ENCODE peak calls at places on chromosomes 7 and 10, in nine cellular contexts. One of them, this sample, is unnamed.

GRCh38 chr10:30550967-30551815 is 78.4 kb downstream of the LYZL2 start:
- DNase-seq in D341Med: no peak
- DNase-seq in erythroblast: no peak
- DNase-seq in ACHN: no peak
- DNase-seq in amniotic stem cell: no peak
- DNase-seq in stimulated activated CD8-positive, alpha-beta memory T cell treated with anti-CD3 and anti-CD28 coated beads, Interleukin-12 subunit alpha, Interleukin-12 subunit beta, amount 100 ng/mL, for 4 hours: no peak
- DNase-seq in cerebellar cortex: no peak
- DNase-seq in pons: no peak
- DNase-seq in BJ: no peak
- DNase-seq in this sample: no peak

GRCh38 chr7:112080974-112081373 is 125.2 kb downstream of the DOCK4 start:
- DNase-seq in D341Med: no peak
- DNase-seq in erythroblast: no peak
- DNase-seq in ACHN: peak
- DNase-seq in amniotic stem cell: no peak
- DNase-seq in stimulated activated CD8-positive, alpha-beta memory T cell treated with anti-CD3 and anti-CD28 coated beads, Interleukin-12 subunit alpha, Interleukin-12 subunit beta, amount 100 ng/mL, for 4 hours: no peak
- DNase-seq in cerebellar cortex: no peak
- DNase-seq in pons: peak
- DNase-seq in BJ: no peak
- DNase-seq in this sample: no peak

GRCh38 chr10:127907411-127908105 is 655 bp downstream of the PTPRE start:
- DNase-seq in D341Med: no peak
- DNase-seq in erythroblast: no peak
- DNase-seq in ACHN: peak
- DNase-seq in amniotic stem cell: no peak
- DNase-seq in stimulated activated CD8-positive, alpha-beta memory T cell treated with anti-CD3 and anti-CD28 coated beads, Interleukin-12 subunit alpha, Interleukin-12 subunit beta, amount 100 ng/mL, for 4 hours: no peak
- DNase-seq in cerebellar cortex: peak
- DNase-seq in pons: no peak
- DNase-seq in BJ: no peak
- DNase-seq in this sample: no peak

GRCh38 chr7:107463139-107464078 is 6.4 kb upstream of the GPR22 start:
- DNase-seq in D341Med: peak
- DNase-seq in erythroblast: peak
- DNase-seq in ACHN: peak
- DNase-seq in amniotic stem cell: peak
- DNase-seq in stimulated activated CD8-positive, alpha-beta memory T cell treated with anti-CD3 and anti-CD28 coated beads, Interleukin-12 subunit alpha, Interleukin-12 subunit beta, amount 100 ng/mL, for 4 hours: peak
- DNase-seq in cerebellar cortex: peak
- DNase-seq in pons: peak
- DNase-seq in BJ: no peak
- DNase-seq in this sample: peak

GRCh38 chr7:30927040-30927439 is 15.4 kb downstream of the AQP1 start:
- DNase-seq in D341Med: peak
- DNase-seq in erythroblast: no peak
- DNase-seq in ACHN: no peak
- DNase-seq in amniotic stem cell: no peak
- DNase-seq in stimulated activated CD8-positive, alpha-beta memory T cell treated with anti-CD3 and anti-CD28 coated beads, Interleukin-12 subunit alpha, Interleukin-12 subunit beta, amount 100 ng/mL, for 4 hours: no peak
- DNase-seq in cerebellar cortex: no peak
- DNase-seq in pons: no peak
- DNase-seq in BJ: no peak
- DNase-seq in this sample: no peak

GRCh38 chr10:3958472-3958996 is 173.5 kb upstream of the KLF6 start:
- DNase-seq in D341Med: no peak
- DNase-seq in erythroblast: no peak
- DNase-seq in ACHN: no peak
- DNase-seq in amniotic stem cell: no peak
- DNase-seq in stimulated activated CD8-positive, alpha-beta memory T cell treated with anti-CD3 and anti-CD28 coated beads, Interleukin-12 subunit alpha, Interleukin-12 subunit beta, amount 100 ng/mL, for 4 hours: no peak
- DNase-seq in cerebellar cortex: no peak
- DNase-seq in pons: no peak
- DNase-seq in BJ: no peak
- DNase-seq in this sample: no peak

GRCh38 chr10:15742831-15743230 is 23.1 kb upstream of the ITGA8 start:
- DNase-seq in D341Med: no peak
- DNase-seq in erythroblast: no peak
- DNase-seq in ACHN: no peak
- DNase-seq in amniotic stem cell: no peak
- DNase-seq in stimulated activated CD8-positive, alpha-beta memory T cell treated with anti-CD3 and anti-CD28 coated beads, Interleukin-12 subunit alpha, Interleukin-12 subunit beta, amount 100 ng/mL, for 4 hours: no peak
- DNase-seq in cerebellar cortex: no peak
- DNase-seq in pons: no peak
- DNase-seq in BJ: no peak
- DNase-seq in this sample: no peak

GRCh38 chr7:94276797-94277196 is 117.9 kb upstream of the COL1A2 start:
- DNase-seq in D341Med: no peak
- DNase-seq in erythroblast: no peak
- DNase-seq in ACHN: peak
- DNase-seq in amniotic stem cell: peak
- DNase-seq in stimulated activated CD8-positive, alpha-beta memory T cell treated with anti-CD3 and anti-CD28 coated beads, Interleukin-12 subunit alpha, Interleukin-12 subunit beta, amount 100 ng/mL, for 4 hours: no peak
- DNase-seq in cerebellar cortex: no peak
- DNase-seq in pons: peak
- DNase-seq in BJ: no peak
- DNase-seq in this sample: no peak

GRCh38 chr7:43586251-43586900 is 3.5 kb downstream of the STK17A start:
- DNase-seq in D341Med: no peak
- DNase-seq in erythroblast: no peak
- DNase-seq in ACHN: peak
- DNase-seq in amniotic stem cell: no peak
- DNase-seq in stimulated activated CD8-positive, alpha-beta memory T cell treated with anti-CD3 and anti-CD28 coated beads, Interleukin-12 subunit alpha, Interleukin-12 subunit beta, amount 100 ng/mL, for 4 hours: no peak
- DNase-seq in cerebellar cortex: no peak
- DNase-seq in pons: no peak
- DNase-seq in BJ: peak
- DNase-seq in this sample: no peak

GRCh38 chr10:16260388-16260787 is 176.4 kb upstream of the PTER start:
- DNase-seq in D341Med: no peak
- DNase-seq in erythroblast: no peak
- DNase-seq in ACHN: no peak
- DNase-seq in amniotic stem cell: no peak
- DNase-seq in stimulated activated CD8-positive, alpha-beta memory T cell treated with anti-CD3 and anti-CD28 coated beads, Interleukin-12 subunit alpha, Interleukin-12 subunit beta, amount 100 ng/mL, for 4 hours: no peak
- DNase-seq in cerebellar cortex: no peak
- DNase-seq in pons: no peak
- DNase-seq in BJ: no peak
- DNase-seq in this sample: no peak

GRCh38 chr7:52764502-52765169 is 270.8 kb upstream of the POM121L12 start:
- DNase-seq in D341Med: no peak
- DNase-seq in erythroblast: no peak
- DNase-seq in ACHN: no peak
- DNase-seq in amniotic stem cell: no peak
- DNase-seq in stimulated activated CD8-positive, alpha-beta memory T cell treated with anti-CD3 and anti-CD28 coated beads, Interleukin-12 subunit alpha, Interleukin-12 subunit beta, amount 100 ng/mL, for 4 hours: no peak
- DNase-seq in cerebellar cortex: no peak
- DNase-seq in pons: no peak
- DNase-seq in BJ: no peak
- DNase-seq in this sample: no peak

GRCh38 chr10:30387646-30388243 is 38.7 kb upstream of the MTPAP start:
- DNase-seq in D341Med: no peak
- DNase-seq in erythroblast: no peak
- DNase-seq in ACHN: peak
- DNase-seq in amniotic stem cell: no peak
- DNase-seq in stimulated activated CD8-positive, alpha-beta memory T cell treated with anti-CD3 and anti-CD28 coated beads, Interleukin-12 subunit alpha, Interleukin-12 subunit beta, amount 100 ng/mL, for 4 hours: no peak
- DNase-seq in cerebellar cortex: no peak
- DNase-seq in pons: no peak
- DNase-seq in BJ: no peak
- DNase-seq in this sample: no peak

GRCh38 chr7:158975526-158976467 is 119.4 kb downstream of the DYNC2I1 start:
- DNase-seq in D341Med: no peak
- DNase-seq in erythroblast: no peak
- DNase-seq in ACHN: no peak
- DNase-seq in amniotic stem cell: no peak
- DNase-seq in stimulated activated CD8-positive, alpha-beta memory T cell treated with anti-CD3 and anti-CD28 coated beads, Interleukin-12 subunit alpha, Interleukin-12 subunit beta, amount 100 ng/mL, for 4 hours: no peak
- DNase-seq in cerebellar cortex: peak
- DNase-seq in pons: no peak
- DNase-seq in BJ: no peak
- DNase-seq in this sample: peak

GRCh38 chr10:95391570-95392249 is 100.9 kb upstream of the PDLIM1 start:
- DNase-seq in D341Med: peak
- DNase-seq in erythroblast: peak
- DNase-seq in ACHN: peak
- DNase-seq in amniotic stem cell: no peak
- DNase-seq in stimulated activated CD8-positive, alpha-beta memory T cell treated with anti-CD3 and anti-CD28 coated beads, Interleukin-12 subunit alpha, Interleukin-12 subunit beta, amount 100 ng/mL, for 4 hours: no peak
- DNase-seq in cerebellar cortex: peak
- DNase-seq in pons: no peak
- DNase-seq in BJ: no peak
- DNase-seq in this sample: no peak

GRCh38 chr7:151687523-151688235 is 168.0 kb upstream of the RHEB start:
- DNase-seq in D341Med: no peak
- DNase-seq in erythroblast: no peak
- DNase-seq in ACHN: peak
- DNase-seq in amniotic stem cell: peak
- DNase-seq in stimulated activated CD8-positive, alpha-beta memory T cell treated with anti-CD3 and anti-CD28 coated beads, Interleukin-12 subunit alpha, Interleukin-12 subunit beta, amount 100 ng/mL, for 4 hours: no peak
- DNase-seq in cerebellar cortex: no peak
- DNase-seq in pons: no peak
- DNase-seq in BJ: peak
- DNase-seq in this sample: no peak

GRCh38 chr10:101829561-101830315 is 11.5 kb upstream of the OGA start:
- DNase-seq in D341Med: peak
- DNase-seq in erythroblast: peak
- DNase-seq in ACHN: no peak
- DNase-seq in amniotic stem cell: no peak
- DNase-seq in stimulated activated CD8-positive, alpha-beta memory T cell treated with anti-CD3 and anti-CD28 coated beads, Interleukin-12 subunit alpha, Interleukin-12 subunit beta, amount 100 ng/mL, for 4 hours: no peak
- DNase-seq in cerebellar cortex: no peak
- DNase-seq in pons: no peak
- DNase-seq in BJ: no peak
- DNase-seq in this sample: no peak

GRCh38 chr7:43572516-43573049 is 10.3 kb upstream of the STK17A start:
- DNase-seq in D341Med: no peak
- DNase-seq in erythroblast: peak
- DNase-seq in ACHN: peak
- DNase-seq in amniotic stem cell: peak
- DNase-seq in stimulated activated CD8-positive, alpha-beta memory T cell treated with anti-CD3 and anti-CD28 coated beads, Interleukin-12 subunit alpha, Interleukin-12 subunit beta, amount 100 ng/mL, for 4 hours: no peak
- DNase-seq in cerebellar cortex: no peak
- DNase-seq in pons: peak
- DNase-seq in BJ: peak
- DNase-seq in this sample: no peak

GRCh38 chr7:150875791-150876190 is 23.5 kb downstream of the AOC1 start:
- DNase-seq in D341Med: no peak
- DNase-seq in erythroblast: no peak
- DNase-seq in ACHN: peak
- DNase-seq in amniotic stem cell: no peak
- DNase-seq in stimulated activated CD8-positive, alpha-beta memory T cell treated with anti-CD3 and anti-CD28 coated beads, Interleukin-12 subunit alpha, Interleukin-12 subunit beta, amount 100 ng/mL, for 4 hours: no peak
- DNase-seq in cerebellar cortex: peak
- DNase-seq in pons: no peak
- DNase-seq in BJ: no peak
- DNase-seq in this sample: no peak

GRCh38 chr10:29068984-29069383 is 219.9 kb upstream of the LYZL1 start:
- DNase-seq in D341Med: no peak
- DNase-seq in erythroblast: no peak
- DNase-seq in ACHN: no peak
- DNase-seq in amniotic stem cell: no peak
- DNase-seq in stimulated activated CD8-positive, alpha-beta memory T cell treated with anti-CD3 and anti-CD28 coated beads, Interleukin-12 subunit alpha, Interleukin-12 subunit beta, amount 100 ng/mL, for 4 hours: no peak
- DNase-seq in cerebellar cortex: no peak
- DNase-seq in pons: no peak
- DNase-seq in BJ: no peak
- DNase-seq in this sample: no peak

GRCh38 chr10:128054163-128054970 is 71.9 kb downstream of the MKI67 start:
- DNase-seq in D341Med: no peak
- DNase-seq in erythroblast: no peak
- DNase-seq in ACHN: no peak
- DNase-seq in amniotic stem cell: no peak
- DNase-seq in stimulated activated CD8-positive, alpha-beta memory T cell treated with anti-CD3 and anti-CD28 coated beads, Interleukin-12 subunit alpha, Interleukin-12 subunit beta, amount 100 ng/mL, for 4 hours: no peak
- DNase-seq in cerebellar cortex: no peak
- DNase-seq in pons: peak
- DNase-seq in BJ: no peak
- DNase-seq in this sample: no peak

GRCh38 chr7:127677433-127678230 is 25.6 kb downstream of the SND1 start:
- DNase-seq in D341Med: no peak
- DNase-seq in erythroblast: no peak
- DNase-seq in ACHN: no peak
- DNase-seq in amniotic stem cell: no peak
- DNase-seq in stimulated activated CD8-positive, alpha-beta memory T cell treated with anti-CD3 and anti-CD28 coated beads, Interleukin-12 subunit alpha, Interleukin-12 subunit beta, amount 100 ng/mL, for 4 hours: no peak
- DNase-seq in cerebellar cortex: peak
- DNase-seq in pons: no peak
- DNase-seq in BJ: no peak
- DNase-seq in this sample: no peak

GRCh38 chr10:3857318-3857717 is 72.3 kb upstream of the KLF6 start:
- DNase-seq in D341Med: no peak
- DNase-seq in erythroblast: no peak
- DNase-seq in ACHN: no peak
- DNase-seq in amniotic stem cell: no peak
- DNase-seq in stimulated activated CD8-positive, alpha-beta memory T cell treated with anti-CD3 and anti-CD28 coated beads, Interleukin-12 subunit alpha, Interleukin-12 subunit beta, amount 100 ng/mL, for 4 hours: no peak
- DNase-seq in cerebellar cortex: no peak
- DNase-seq in pons: no peak
- DNase-seq in BJ: no peak
- DNase-seq in this sample: no peak

GRCh38 chr10:44183667-44184632 is 200.9 kb downstream of the CXCL12 start:
- DNase-seq in D341Med: no peak
- DNase-seq in erythroblast: no peak
- DNase-seq in ACHN: no peak
- DNase-seq in amniotic stem cell: no peak
- DNase-seq in stimulated activated CD8-positive, alpha-beta memory T cell treated with anti-CD3 and anti-CD28 coated beads, Interleukin-12 subunit alpha, Interleukin-12 subunit beta, amount 100 ng/mL, for 4 hours: no peak
- DNase-seq in cerebellar cortex: no peak
- DNase-seq in pons: no peak
- DNase-seq in BJ: no peak
- DNase-seq in this sample: no peak

GRCh38 chr10:102744374-102745051 is 765 bp downstream of the WBP1L start:
- DNase-seq in D341Med: no peak
- DNase-seq in erythroblast: peak
- DNase-seq in ACHN: peak
- DNase-seq in amniotic stem cell: no peak
- DNase-seq in stimulated activated CD8-positive, alpha-beta memory T cell treated with anti-CD3 and anti-CD28 coated beads, Interleukin-12 subunit alpha, Interleukin-12 subunit beta, amount 100 ng/mL, for 4 hours: no peak
- DNase-seq in cerebellar cortex: peak
- DNase-seq in pons: peak
- DNase-seq in BJ: no peak
- DNase-seq in this sample: no peak

GRCh38 chr7:43467846-43468245 is 115.1 kb upstream of the STK17A start:
- DNase-seq in D341Med: no peak
- DNase-seq in erythroblast: no peak
- DNase-seq in ACHN: no peak
- DNase-seq in amniotic stem cell: no peak
- DNase-seq in stimulated activated CD8-positive, alpha-beta memory T cell treated with anti-CD3 and anti-CD28 coated beads, Interleukin-12 subunit alpha, Interleukin-12 subunit beta, amount 100 ng/mL, for 4 hours: no peak
- DNase-seq in cerebellar cortex: no peak
- DNase-seq in pons: no peak
- DNase-seq in BJ: no peak
- DNase-seq in this sample: no peak

GRCh38 chr10:34895977-34896376 is 80.9 kb upstream of the PARD3 start:
- DNase-seq in D341Med: no peak
- DNase-seq in erythroblast: no peak
- DNase-seq in ACHN: no peak
- DNase-seq in amniotic stem cell: no peak
- DNase-seq in stimulated activated CD8-positive, alpha-beta memory T cell treated with anti-CD3 and anti-CD28 coated beads, Interleukin-12 subunit alpha, Interleukin-12 subunit beta, amount 100 ng/mL, for 4 hours: no peak
- DNase-seq in cerebellar cortex: no peak
- DNase-seq in pons: no peak
- DNase-seq in BJ: no peak
- DNase-seq in this sample: no peak

GRCh38 chr10:565146-565545 is 124.3 kb downstream of the DIP2C start:
- DNase-seq in D341Med: no peak
- DNase-seq in erythroblast: no peak
- DNase-seq in ACHN: no peak
- DNase-seq in amniotic stem cell: no peak
- DNase-seq in stimulated activated CD8-positive, alpha-beta memory T cell treated with anti-CD3 and anti-CD28 coated beads, Interleukin-12 subunit alpha, Interleukin-12 subunit beta, amount 100 ng/mL, for 4 hours: no peak
- DNase-seq in cerebellar cortex: no peak
- DNase-seq in pons: no peak
- DNase-seq in BJ: no peak
- DNase-seq in this sample: no peak

GRCh38 chr7:95686109-95686508 is 86.2 kb upstream of the DYNC1I1 start:
- DNase-seq in D341Med: peak
- DNase-seq in erythroblast: peak
- DNase-seq in ACHN: peak
- DNase-seq in amniotic stem cell: no peak
- DNase-seq in stimulated activated CD8-positive, alpha-beta memory T cell treated with anti-CD3 and anti-CD28 coated beads, Interleukin-12 subunit alpha, Interleukin-12 subunit beta, amount 100 ng/mL, for 4 hours: no peak
- DNase-seq in cerebellar cortex: peak
- DNase-seq in pons: peak
- DNase-seq in BJ: no peak
- DNase-seq in this sample: peak

GRCh38 chr10:86388119-86388704 is 21.6 kb upstream of the GRID1 start:
- DNase-seq in D341Med: no peak
- DNase-seq in erythroblast: no peak
- DNase-seq in ACHN: no peak
- DNase-seq in amniotic stem cell: no peak
- DNase-seq in stimulated activated CD8-positive, alpha-beta memory T cell treated with anti-CD3 and anti-CD28 coated beads, Interleukin-12 subunit alpha, Interleukin-12 subunit beta, amount 100 ng/mL, for 4 hours: no peak
- DNase-seq in cerebellar cortex: no peak
- DNase-seq in pons: no peak
- DNase-seq in BJ: no peak
- DNase-seq in this sample: no peak

GRCh38 chr10:129918401-129918800 is 45.7 kb downstream of the EBF3 start:
- DNase-seq in D341Med: no peak
- DNase-seq in erythroblast: no peak
- DNase-seq in ACHN: no peak
- DNase-seq in amniotic stem cell: no peak
- DNase-seq in stimulated activated CD8-positive, alpha-beta memory T cell treated with anti-CD3 and anti-CD28 coated beads, Interleukin-12 subunit alpha, Interleukin-12 subunit beta, amount 100 ng/mL, for 4 hours: no peak
- DNase-seq in cerebellar cortex: no peak
- DNase-seq in pons: no peak
- DNase-seq in BJ: no peak
- DNase-seq in this sample: no peak